ENCODE peak calls at places on chromosome 15, in four cellular contexts. X is upper lobe of right lung, S is AG08396, W is endothelial cell. I is an unnamed sample.

GRCh38 chr15:88249220-88249619 is 7.3 kb downstream of the NTRK3 start:
- DNase-seq in W (no peak), S (no peak), X (peak), I (no peak)

GRCh38 chr15:33098082-33099058 is 96.1 kb downstream of the FMN1 start:
- DNase-seq in W (no peak), X (no peak), S (peak), I (peak)

GRCh38 chr15:56918907-56919707 is 663 bp downstream of the TCF12 start:
- DNase-seq in W (peak), X (peak), S (peak), I (peak)

GRCh38 chr15:59170295-59170881 is 36.3 kb upstream of the LDHAL6B start:
- DNase-seq in X (peak), W (peak), S (peak), I (no peak)

GRCh38 chr15:86773766-86774165 is 694.1 kb downstream of the AGBL1 start:
- DNase-seq in W (no peak), X (no peak), S (no peak), I (no peak)

GRCh38 chr15:98760975-98761374 is 112.6 kb downstream of the IGF1R start:
- DNase-seq in S (no peak), X (no peak), W (no peak), I (no peak)

GRCh38 chr15:74830868-74831267 is 4.4 kb downstream of the CPLX3 start:
- DNase-seq in X (no peak), W (no peak), S (no peak), I (no peak)

GRCh38 chr15:41861736-41862356 is 23.2 kb downstream of the PLA2G4B start:
- DNase-seq in S (no peak), W (no peak), X (no peak), I (no peak)

GRCh38 chr15:84046064-84046637 is 189.4 kb upstream of the GOLGA6L4 start:
- DNase-seq in S (no peak), W (no peak), X (no peak), I (no peak)

GRCh38 chr15:56835598-56836275 is 82.7 kb upstream of the TCF12 start:
- DNase-seq in X (no peak), S (no peak), W (no peak), I (no peak)

GRCh38 chr15:85730001-85730820 is 64.5 kb downstream of the KLHL25 start:
- DNase-seq in X (no peak), W (peak), S (peak), I (no peak)

GRCh38 chr15:57551717-57552677 is 39.7 kb upstream of the MYZAP start:
- DNase-seq in W (peak), S (peak), X (no peak), I (peak)

GRCh38 chr15:85006201-85006600 is 24.5 kb downstream of the PDE8A start:
- DNase-seq in S (no peak), W (no peak), X (no peak), I (no peak)

GRCh38 chr15:40951764-40952163 is 1.5 kb upstream of the CHAC1 start:
- DNase-seq in W (no peak), S (no peak), X (no peak), I (no peak)

GRCh38 chr15:66963710-66964109 is 101.7 kb upstream of the SMAD3 start:
- DNase-seq in W (no peak), X (no peak), S (no peak), I (no peak)

GRCh38 chr15:76107169-76107568 is 47.4 kb downstream of the TMEM266 start:
- DNase-seq in W (no peak), S (peak), X (no peak), I (no peak)

GRCh38 chr15:36947035-36947719 is 153.2 kb downstream of the MEIS2 start:
- DNase-seq in X (no peak), W (no peak), S (no peak), I (no peak)

GRCh38 chr15:75232252-75232813 is 25.8 kb upstream of the GOLGA6C start:
- DNase-seq in W (no peak), S (no peak), X (peak), I (no peak)

I was measured in H54.